ENCODE peak calls at places on chromosomes 13 and 19, in ten cellular contexts. H is H1, Q is stomach, J is sigmoid colon, L is Panc1, W is suprapubic skin, D is vagina, O is breast epithelium, E is K562, B is transverse colon. R is an unnamed sample.

GRCh38 chr19:19776206-19777008 is 43.5 kb upstream of the ZNF14 start:
- DNase-seq in H (peak), D (peak), O (peak), Q (peak), J (peak), W (peak), B (peak), L (peak), E (peak), R (peak)

GRCh38 chr13:51619614-51620013 is 35.4 kb downstream of the WDFY2 start:
- DNase-seq in Q (no peak), E (no peak), W (no peak), L (no peak), D (no peak), B (no peak), H (no peak), J (no peak), O (no peak), R (no peak)

GRCh38 chr19:2663920-2664571 is 38.4 kb downstream of the GNG7 start:
- DNase-seq in H (no peak), L (no peak), O (no peak), B (peak), J (no peak), W (no peak), D (no peak), Q (peak), E (peak), R (no peak)

GRCh38 chr13:54185785-54186184 is 1157.2 kb downstream of the OLFM4 start:
- DNase-seq in H (no peak), O (no peak), L (no peak), J (no peak), B (no peak), D (no peak), W (no peak), E (no peak), Q (no peak), R (no peak)

GRCh38 chr13:45654633-45655349 is 39.3 kb upstream of the ERICH6B start:
- DNase-seq in B (no peak), H (no peak), L (no peak), E (no peak), J (no peak), W (no peak), Q (no peak), O (no peak), D (no peak), R (no peak)

GRCh38 chr19:8307400-8307964 is 676 bp downstream of the CD320 start:
- DNase-seq in Q (peak), L (no peak), H (no peak), O (peak), J (peak), D (no peak), W (no peak), B (peak), E (peak), R (no peak)

GRCh38 chr13:48578516-48579166 is 45.8 kb upstream of the RCBTB2 start:
- DNase-seq in W (no peak), D (no peak), E (no peak), Q (no peak), J (no peak), L (no peak), H (no peak), B (no peak), O (no peak), R (no peak)

GRCh38 chr13:92843549-92843948 is 383.1 kb upstream of the GPC6 start:
- DNase-seq in L (no peak), Q (no peak), E (no peak), W (no peak), J (no peak), H (no peak), D (no peak), B (no peak), O (no peak), R (no peak)

GRCh38 chr19:51025809-51026553 is 435 bp downstream of the KLK11 start:
- DNase-seq in E (no peak), D (no peak), B (no peak), H (no peak), Q (peak), W (peak), O (no peak), J (peak), L (no peak), R (no peak)

GRCh38 chr13:99151516-99151915 is 49.1 kb upstream of the UBAC2 start:
- DNase-seq in Q (no peak), O (no peak), L (no peak), J (no peak), B (no peak), H (no peak), E (peak), W (no peak), D (no peak), R (no peak)

GRCh38 chr19:46065486-46065885 is 24.7 kb upstream of the IGFL4 start:
- DNase-seq in Q (no peak), O (peak), W (no peak), E (no peak), L (no peak), J (no peak), H (no peak), D (no peak), B (no peak), R (no peak)

GRCh38 chr19:3194703-3195087 is 9.0 kb downstream of the NCLN start:
- DNase-seq in H (no peak), W (no peak), L (no peak), Q (no peak), J (no peak), O (no peak), B (no peak), D (no peak), E (no peak), R (no peak)

GRCh38 chr13:75101997-75102720 is 379.8 kb downstream of the TBC1D4 start:
- DNase-seq in D (no peak), Q (no peak), O (no peak), J (no peak), E (no peak), L (no peak), H (no peak), W (no peak), B (no peak), R (no peak)

GRCh38 chr13:113652404-113653263 is 5.4 kb downstream of the ATP4B start:
- DNase-seq in J (no peak), Q (peak), W (no peak), O (no peak), H (no peak), D (no peak), B (peak), L (no peak), E (no peak), R (no peak)

GRCh38 chr19:35533822-35534521 is 716 bp downstream of the GAPDHS start:
- DNase-seq in H (no peak), B (peak), W (no peak), E (peak), Q (peak), D (no peak), J (no peak), L (no peak), O (no peak), R (no peak)

GRCh38 chr19:1166872-1167573 is 7.0 kb downstream of the SBNO2 start:
- DNase-seq in H (no peak), B (no peak), Q (no peak), W (peak), E (no peak), D (no peak), O (peak), J (no peak), L (no peak), R (no peak)

GRCh38 chr13:107817652-107818287 is 397.6 kb downstream of the LIG4 start:
- DNase-seq in W (no peak), H (no peak), Q (no peak), E (no peak), O (no peak), J (no peak), L (no peak), D (no peak), B (no peak), R (no peak)

GRCh38 chr19:7970716-7971448 is 27.4 kb upstream of the TIMM44 start:
- DNase-seq in D (no peak), Q (peak), B (peak), H (peak), J (no peak), O (no peak), W (no peak), L (no peak), E (peak), R (no peak)

GRCh38 chr19:18417250-18418033 is 1.8 kb upstream of the SSBP4 start:
- DNase-seq in J (peak), E (peak), L (no peak), D (no peak), H (no peak), O (no peak), Q (no peak), W (peak), B (peak), R (no peak)

GRCh38 chr19:33390908-33391630 is 17.6 kb downstream of the CEBPG start:
- DNase-seq in Q (no peak), H (no peak), J (peak), W (peak), O (no peak), D (no peak), B (no peak), L (no peak), E (no peak), R (no peak)

GRCh38 chr13:109226631-109227030 is 559.8 kb downstream of the IRS2 start:
- DNase-seq in J (no peak), D (no peak), O (no peak), L (no peak), E (no peak), Q (no peak), H (no peak), B (no peak), W (no peak), R (no peak)

GRCh38 chr19:33684550-33685303 is 63.0 kb downstream of the CHST8 start:
- DNase-seq in W (peak), J (peak), H (no peak), L (no peak), Q (no peak), B (no peak), D (no peak), E (no peak), O (no peak), R (no peak)

GRCh38 chr13:107461751-107462150 is 753.6 kb downstream of the LIG4 start:
- DNase-seq in B (no peak), E (no peak), Q (no peak), L (no peak), J (no peak), O (no peak), H (no peak), W (no peak), D (no peak), R (no peak)

GRCh38 chr19:13060964-13061927 is 41.4 kb downstream of the LYL1 start:
- DNase-seq in B (peak), E (peak), W (peak), Q (peak), J (peak), H (no peak), L (peak), O (peak), D (no peak), R (peak)

GRCh38 chr13:77429320-77430142 is 102.6 kb upstream of the MYCBP2 start:
- DNase-seq in O (no peak), W (no peak), D (no peak), B (no peak), H (no peak), E (no peak), Q (no peak), L (no peak), J (no peak), R (peak)

GRCh38 chr13:76380436-76381065 is 505.7 kb downstream of the KCTD12 start:
- DNase-seq in O (no peak), H (no peak), D (no peak), E (no peak), L (no peak), W (no peak), J (no peak), Q (no peak), B (no peak), R (no peak)

GRCh38 chr13:72255908-72256307 is 388.9 kb upstream of the DACH1 start:
- DNase-seq in E (no peak), O (no peak), W (no peak), Q (no peak), H (peak), B (peak), L (no peak), D (no peak), J (no peak), R (no peak)

GRCh38 chr19:11016591-11016990 is 55.8 kb downstream of the SMARCA4 start:
- DNase-seq in B (no peak), J (no peak), D (no peak), O (no peak), Q (no peak), H (no peak), W (no peak), E (no peak), L (no peak), R (no peak)

GRCh38 chr13:111420113-111420876 is 99.9 kb downstream of the TEX29 start:
- DNase-seq in H (no peak), B (no peak), W (no peak), O (no peak), Q (no peak), L (no peak), D (no peak), J (no peak), E (no peak), R (no peak)

GRCh38 chr13:46728777-46729176 is 68.2 kb downstream of the ESD start:
- DNase-seq in W (no peak), E (peak), H (no peak), D (no peak), Q (no peak), L (no peak), O (no peak), B (no peak), J (no peak), R (no peak)

DNA sequence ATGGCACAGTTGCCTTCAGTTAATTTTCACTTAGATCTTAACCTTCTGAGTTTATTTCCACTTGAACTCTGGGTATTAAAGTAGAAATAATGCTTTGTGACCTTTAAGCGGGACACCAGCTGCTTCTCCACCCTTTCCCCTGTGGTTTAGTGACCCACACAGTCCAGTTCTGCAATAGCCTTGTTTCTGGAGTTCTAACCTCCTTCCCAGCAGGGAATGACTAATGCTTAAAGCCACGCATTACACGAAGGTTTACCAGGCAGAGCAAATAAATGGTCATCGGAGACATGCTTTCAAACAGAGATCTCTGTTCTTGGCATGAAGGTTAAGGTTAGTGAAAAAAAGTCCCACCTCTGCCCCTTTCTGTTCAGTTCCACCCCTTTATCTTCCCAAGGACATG is 25.3 kb upstream of the MEDAG start:
- DNase-seq in B (no peak), L (no peak), W (no peak), D (peak), J (no peak), H (no peak), O (no peak), Q (no peak), E (no peak), R (no peak)
- TF ChIP-seq POLR2AphosphoS5 in B (peak), L (no peak), W (peak), D (peak), J (no peak), H (no peak), O (peak), Q (peak), E (no peak), R (no peak)

GRCh38 chr19:48618916-48619691 is at the start of the genes RPL18 and SPHK2:
- DNase-seq in O (peak), Q (peak), H (peak), B (peak), D (peak), E (peak), J (peak), L (peak), W (peak), R (peak)
- TF ChIP-seq POLR2AphosphoS5 in O (peak), Q (peak), H (peak), B (peak), D (peak), E (peak), J (peak), L (peak), W (peak), R (peak)

GRCh38 chr13:21233086-21233485 is 56.6 kb downstream of the MRPL57 start:
- DNase-seq in Q (no peak), D (no peak), H (no peak), L (no peak), E (no peak), J (no peak), O (no peak), W (no peak), B (no peak), R (no peak)

GRCh38 chr13:21232599-21232998 is 56.1 kb downstream of the MRPL57 start:
- DNase-seq in B (no peak), L (no peak), E (no peak), H (no peak), O (no peak), W (no peak), D (no peak), J (no peak), Q (no peak), R (no peak)

GRCh38 chr13:21232196-21232595 is 55.7 kb downstream of the MRPL57 start:
- DNase-seq in E (no peak), Q (no peak), D (no peak), O (no peak), L (no peak), B (no peak), J (peak), H (no peak), W (no peak), R (no peak)

GRCh38 chr13:21230516-21230915 is 54.1 kb downstream of the MRPL57 start:
- DNase-seq in E (no peak), W (no peak), B (no peak), H (no peak), J (no peak), L (no peak), O (no peak), Q (no peak), D (no peak), R (no peak)

DNA sequence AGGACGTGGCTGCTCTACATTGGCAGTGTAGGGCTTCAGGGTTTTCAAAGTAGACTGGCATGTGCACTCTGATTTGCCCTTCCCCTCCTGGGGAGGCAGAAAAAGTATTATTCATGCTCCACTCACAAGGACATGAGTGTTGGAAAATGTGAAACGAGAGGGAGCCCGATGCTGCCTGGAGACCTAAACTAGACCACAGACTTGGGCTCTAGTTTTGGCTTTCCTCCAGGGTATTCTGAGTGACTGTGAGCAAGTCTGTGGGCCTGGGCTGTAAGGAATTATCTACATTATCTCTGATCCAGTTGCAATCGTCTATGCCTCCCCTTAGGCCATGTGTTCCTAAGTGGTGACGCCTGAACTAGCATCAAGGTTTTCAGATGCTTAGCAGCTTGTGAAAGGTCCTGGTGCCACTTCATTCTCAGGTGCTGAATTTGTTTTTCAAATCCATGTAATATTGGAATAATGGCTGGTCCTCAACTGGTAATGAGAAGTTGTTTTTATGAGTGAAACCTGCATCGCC is 55.0 kb downstream of the MRPL57 start:
- DNase-seq in B (no peak), W (no peak), L (no peak), E (no peak), O (no peak), J (no peak), D (no peak), Q (no peak), H (no peak), R (no peak)
- TF ChIP-seq POLR2AphosphoS5 in B (no peak), W (no peak), L (no peak), E (no peak), O (no peak), J (no peak), D (no peak), Q (no peak), H (no peak), R (no peak)

DNA sequence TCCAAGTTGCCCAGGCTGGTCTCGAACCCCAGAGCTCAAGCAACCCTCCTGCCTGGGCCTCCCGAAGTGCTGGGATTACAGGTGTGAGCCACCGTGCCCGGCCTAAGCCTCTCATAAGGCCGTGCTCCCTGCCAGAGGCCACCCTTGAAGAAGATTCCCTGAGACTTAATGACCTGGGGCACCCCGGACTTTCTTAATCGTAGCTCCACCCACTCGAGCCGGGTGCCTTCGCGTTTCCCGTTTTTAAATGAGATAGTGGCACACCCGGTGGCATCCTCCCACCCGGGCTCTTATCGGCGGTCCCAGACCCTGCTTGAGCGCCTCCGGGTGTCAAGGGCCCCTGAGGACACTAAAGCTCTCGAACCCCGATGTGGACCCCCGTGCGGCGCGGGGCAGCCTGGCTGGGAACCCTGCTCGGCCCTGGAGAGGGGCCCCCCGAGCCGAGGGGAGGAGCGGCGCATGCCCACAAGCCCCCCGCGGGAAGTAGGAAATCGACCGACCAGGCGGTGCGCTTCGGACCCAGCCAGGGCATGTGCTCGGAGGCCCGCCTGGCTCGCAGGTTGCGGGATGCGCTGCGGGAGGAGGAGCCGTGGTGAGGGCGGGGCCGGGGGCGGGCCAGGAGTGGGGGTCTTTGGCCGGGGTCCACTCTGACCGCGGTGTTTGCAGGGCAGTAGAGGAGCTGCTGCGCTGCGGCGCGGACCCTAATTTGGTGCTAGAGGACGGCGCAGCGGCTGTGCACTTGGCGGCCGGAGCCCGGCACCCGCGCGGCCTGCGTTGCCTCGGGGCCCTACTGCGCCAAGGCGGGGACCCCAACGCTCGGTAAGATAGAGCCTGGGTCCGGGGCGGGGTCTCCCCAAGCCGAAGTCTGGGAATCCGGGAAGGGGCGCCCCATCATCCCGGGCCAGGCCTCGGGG is at the start of gene ANKLE1:
- DNase-seq in J (no peak), H (no peak), W (no peak), Q (peak), D (no peak), L (no peak), B (peak), O (no peak), E (peak), R (peak)
- TF ChIP-seq POLR2AphosphoS5 in J (no peak), H (no peak), W (no peak), Q (no peak), D (no peak), L (no peak), B (no peak), O (no peak), E (peak), R (no peak)

GRCh38 chr19:53823380-53824120 is 564 bp downstream of the NLRP12 start:
- DNase-seq in D (no peak), B (no peak), L (no peak), W (no peak), O (no peak), H (no peak), J (no peak), Q (no peak), E (no peak), R (no peak)

GRCh38 chr19:53818756-53819155 is 5.4 kb downstream of the NLRP12 start:
- DNase-seq in L (no peak), E (no peak), B (no peak), Q (no peak), W (no peak), O (no peak), J (no peak), D (no peak), H (no peak), R (no peak)

GRCh38 chr19:53828531-53828930 is 4.4 kb upstream of the NLRP12 start:
- DNase-seq in H (no peak), Q (no peak), D (no peak), J (no peak), O (no peak), L (no peak), B (no peak), W (no peak), E (no peak), R (no peak)

GRCh38 chr19:53824134-53824611 is at the start of gene NLRP12:
- DNase-seq in E (no peak), B (no peak), D (no peak), J (no peak), Q (no peak), L (no peak), O (no peak), W (no peak), H (no peak), R (no peak)
- TF ChIP-seq POLR2AphosphoS5 in E (no peak), B (no peak), D (no peak), J (no peak), Q (no peak), L (no peak), O (no peak), W (no peak), H (no peak), R (no peak)

DNA sequence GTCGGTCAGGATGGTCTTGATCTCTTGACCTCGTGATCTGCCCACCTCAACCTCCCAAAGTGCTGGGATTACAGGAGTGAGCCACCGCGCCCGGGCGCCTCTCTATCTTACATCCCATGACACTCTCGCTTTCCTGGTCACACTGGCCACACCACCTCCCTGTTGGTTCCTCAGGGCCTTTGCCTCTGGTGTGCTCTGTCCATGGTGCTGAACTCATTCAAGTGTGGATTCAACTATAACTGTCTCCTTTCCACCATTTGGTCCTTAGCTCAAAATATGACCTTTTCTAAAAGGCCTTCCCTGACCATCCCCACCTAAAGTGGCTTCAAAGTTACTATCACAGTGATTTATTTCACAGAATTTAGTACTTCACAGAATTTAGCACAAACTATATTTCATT is 3.7 kb upstream of the SMIM17 start:
- DNase-seq in O (no peak), Q (no peak), D (no peak), J (no peak), E (peak), L (no peak), B (no peak), W (no peak), H (no peak), R (no peak)
- TF ChIP-seq POLR2AphosphoS5 in O (no peak), Q (no peak), D (no peak), J (no peak), E (no peak), L (no peak), B (no peak), W (no peak), H (no peak), R (no peak)

R was measured in GM12878.